ENCODE peak calls at places on chromosomes 3 and 15, in four cellular contexts. T, Z, K and H are unnamed samples.

GRCh38 chr3:66053783-66054094 is 15.0 kb upstream of the MAGI1 start:
- DNase-seq in T (peak; percentile 30), Z (no peak), K (no peak), H (no peak)

GRCh38 chr15:98440917-98441316 is 207.4 kb upstream of the IGF1R start:
- DNase-seq in T (peak; percentile 28), Z (no peak), K (no peak), H (no peak)

GRCh38 chr15:63551400-63551799 is 45.8 kb upstream of the FBXL22 start:
- DNase-seq in T (peak; percentile 20), Z (no peak), K (no peak), H (no peak)

GRCh38 chr3:100815583-100815982 is 106.3 kb downstream of the TFG start:
- DNase-seq in T (no peak), Z (no peak), K (no peak), H (no peak)

GRCh38 chr15:49855917-49856637 is 235.2 kb downstream of the DTWD1 start:
- DNase-seq in T (no peak), Z (no peak), K (no peak), H (no peak)

GRCh38 chr15:57861805-57862586 is 155.5 kb downstream of the POLR2M start:
- DNase-seq in T (peak; percentile 70), Z (no peak), K (no peak), H (no peak)

GRCh38 chr3:176490357-176490756 is 706.9 kb downstream of the TBL1XR1 start:
- DNase-seq in T (no peak), Z (no peak), K (no peak), H (no peak)

GRCh38 chr3:96478496-96478895 is 335.9 kb upstream of the EPHA6 start:
- DNase-seq in T (peak; percentile 67), Z (no peak), K (no peak), H (no peak)

GRCh38 chr3:129919806-129920205 is 26.3 kb upstream of the TMCC1 start:
- DNase-seq in T (no peak), Z (no peak), K (no peak), H (no peak)

GRCh38 chr15:64837502-64837901 is 4.2 kb upstream of the PLEKHO2 start:
- DNase-seq in T (no peak), Z (no peak), K (no peak), H (no peak)

GRCh38 chr15:25053000-25053815 is 98.4 kb downstream of the SNRPN start:
- DNase-seq in T (no peak), Z (no peak), K (no peak), H (no peak)